ENCODE peak calls at places on chromosomes 4 and X, in eight cellular contexts. I is spleen; V is stimulated activated CD4-positive, alpha-beta T cell treated with anti-CD3 and anti-CD28 coated beads, TNF-alpha, amount 100 ng/mL, for 4 hours; R is Jurkat, Clone E6-1; M is CD4-positive, CD25-positive, alpha-beta regulatory T cell; B is lung; A is stimulated activated CD8-positive, alpha-beta memory T cell treated with anti-CD3 and anti-CD28 coated beads, Interleukin-7, amount 100 ng/mL, for 24 hours; Z is mesothelial cell of epicardium. O is an unnamed sample.

GRCh38 chrX:107508925-107509324 is 59.5 kb downstream of the FRMPD3 start:
- DNase-seq in M (no peak), B (no peak), I (no peak), A (no peak), R (no peak), Z (no peak), V (no peak), O (no peak)

GRCh38 chrX:132409780-132410556 is 78.9 kb downstream of the MBNL3 start:
- DNase-seq in M (no peak), B (no peak), A (no peak), Z (no peak), R (no peak), V (no peak), I (no peak), O (no peak)

GRCh38 chr4:53545238-53545637 is 46.0 kb downstream of the LNX1 start:
- DNase-seq in V (no peak), M (no peak), I (no peak), Z (no peak), A (no peak), B (no peak), R (no peak), O (no peak)

GRCh38 chr4:145492376-145492775 is 10.7 kb downstream of the SMAD1 start:
- DNase-seq in A (no peak), B (no peak), M (no peak), V (no peak), I (no peak), R (no peak), Z (no peak), O (no peak)

GRCh38 chr4:183035726-183036415 is 63.2 kb upstream of the WWC2 start:
- DNase-seq in R (no peak), I (no peak), Z (no peak), A (no peak), V (no peak), M (no peak), B (no peak), O (no peak)

GRCh38 chr4:55303818-55304217 is 42.2 kb upstream of the SRD5A3 start:
- DNase-seq in V (no peak), Z (no peak), I (no peak), A (no peak), M (no peak), R (no peak), B (no peak), O (no peak)

GRCh38 chr4:145012841-145013240 is 85.2 kb downstream of the ANAPC10 start:
- DNase-seq in I (no peak), B (no peak), M (no peak), Z (no peak), V (no peak), R (no peak), A (no peak), O (no peak)

GRCh38 chrX:155819966-155820491 is 61.1 kb upstream of the VAMP7 start:
- DNase-seq in I (no peak), R (peak; percentile 49), Z (peak; percentile 42), M (peak; percentile 29), B (peak; percentile 61), A (no peak), V (no peak), O (peak; percentile 49)

GRCh38 chr4:101191302-101192098 is 155.8 kb downstream of the PPP3CA start:
- DNase-seq in M (no peak), V (no peak), A (no peak), I (peak; percentile 80), B (peak; percentile 60), R (no peak), Z (no peak), O (no peak)

GRCh38 chr4:86451560-86452322 is 91.9 kb upstream of the MAPK10 start:
- DNase-seq in I (no peak), V (no peak), R (no peak), A (no peak), M (no peak), B (no peak), Z (no peak), O (no peak)

GRCh38 chr4:143095447-143095846 is 89.3 kb upstream of the USP38 start:
- DNase-seq in I (no peak), M (no peak), A (no peak), B (no peak), Z (no peak), V (no peak), R (no peak), O (no peak)

GRCh38 chr4:169128902-169129301 is 118.8 kb upstream of the CBR4 start:
- DNase-seq in R (no peak), I (no peak), Z (no peak), A (no peak), M (no peak), V (no peak), B (no peak), O (no peak)

GRCh38 chrX:100407784-100408642 is 2.1 kb downstream of the PCDH19 start:
- DNase-seq in V (no peak), B (no peak), R (no peak), A (no peak), M (no peak), I (no peak), Z (no peak), O (no peak)

GRCh38 chrX:11543249-11543648 is 122.5 kb downstream of the ARHGAP6 start:
- DNase-seq in B (no peak), A (no peak), I (no peak), V (no peak), Z (no peak), R (no peak), M (no peak), O (no peak)

GRCh38 chr4:7987148-7987989 is 47.7 kb upstream of the AFAP1 start:
- DNase-seq in A (peak; percentile 65), V (peak; percentile 53), B (peak; percentile 75), R (peak; percentile 66), Z (peak; percentile 75), M (peak; percentile 72), I (no peak), O (peak; percentile 40)

GRCh38 chr4:169210516-169211108 is 60.1 kb downstream of the SH3RF1 start:
- DNase-seq in B (no peak), A (no peak), Z (no peak), M (no peak), R (no peak), I (no peak), V (no peak), O (peak; percentile 72)

GRCh38 chrX:110403839-110404238 is 45.2 kb downstream of the RTL9 start:
- DNase-seq in M (no peak), Z (no peak), A (no peak), V (no peak), I (no peak), R (no peak), B (no peak), O (no peak)

GRCh38 chr4:3261411-3262207 is 12.7 kb downstream of the MSANTD1 start:
- DNase-seq in V (no peak), A (no peak), M (no peak), Z (peak; percentile 36), R (no peak), I (no peak), B (no peak), O (peak; percentile 1)

GRCh38 chr4:148373093-148373492 is 69.1 kb downstream of the NR3C2 start:
- DNase-seq in A (no peak), Z (no peak), B (no peak), R (no peak), M (no peak), I (no peak), V (no peak), O (no peak)

GRCh38 chr4:186727149-186727976 is 3.7 kb upstream of the FAT1 start:
- DNase-seq in A (no peak), V (no peak), M (no peak), Z (no peak), I (no peak), R (no peak), B (no peak), O (no peak)

GRCh38 chrX:71251456-71251973 is 2.4 kb downstream of the ZMYM3 start:
- DNase-seq in M (no peak), R (no peak), Z (no peak), V (no peak), B (no peak), A (no peak), I (no peak), O (no peak)

GRCh38 chr4:101471201-101471600 is 123.9 kb upstream of the PPP3CA start:
- DNase-seq in R (no peak), B (no peak), M (no peak), Z (no peak), A (no peak), I (no peak), V (no peak), O (no peak)

GRCh38 chr4:172726001-172726423 is 442.6 kb upstream of the GALNT7 start:
- DNase-seq in A (no peak), B (no peak), I (no peak), R (no peak), V (no peak), M (no peak), Z (no peak), O (no peak)

GRCh38 chr4:65566473-65566872 is 103.8 kb downstream of the EPHA5 start:
- DNase-seq in M (no peak), A (no peak), V (no peak), R (no peak), B (no peak), I (no peak), Z (no peak), O (no peak)

GRCh38 chr4:184408021-184408710 is 66.2 kb downstream of the IRF2 start:
- DNase-seq in Z (no peak), A (no peak), R (no peak), V (no peak), M (no peak), I (no peak), B (no peak), O (no peak)

GRCh38 chr4:143363332-143363731 is 26.7 kb downstream of the GAB1 start:
- DNase-seq in A (no peak), M (no peak), R (no peak), B (no peak), V (no peak), I (no peak), Z (no peak), O (no peak)

GRCh38 chr4:13701937-13702446 is 74.5 kb upstream of the BOD1L1 start:
- DNase-seq in I (no peak), B (no peak), Z (no peak), M (no peak), R (no peak), V (no peak), A (no peak), O (no peak)

GRCh38 chr4:168509786-168510185 is 12.9 kb downstream of the PALLD start:
- DNase-seq in V (no peak), R (peak; percentile 81), I (no peak), Z (no peak), M (no peak), B (no peak), A (no peak), O (no peak)

GRCh38 chr4:5713861-5714260 is 2.9 kb downstream of the EVC start:
- DNase-seq in I (no peak), R (no peak), A (no peak), B (no peak), M (no peak), V (no peak), Z (no peak), O (no peak)

O was measured in B cell.